ENCODE peak calls at places on chromosomes 11 and 22, in five cellular contexts. One of them, this sample, is unnamed.

GRCh38 chr22:46070215-46070721 is 80.1 kb upstream of the PPARA start:
- DNase-seq in neuronal stem cell: no peak
- DNase-seq in H9: peak
- DNase-seq in H1: peak
- DNase-seq in trophoblast cell: peak
- DNase-seq in this sample: peak

GRCh38 chr11:8649361-8649760 is 33.1 kb downstream of the TRIM66 start:
- DNase-seq in neuronal stem cell: no peak
- DNase-seq in H9: no peak
- DNase-seq in H1: no peak
- DNase-seq in trophoblast cell: no peak
- DNase-seq in this sample: peak

GRCh38 chr11:130213143-130213978 is 53.8 kb downstream of the ST14 start:
- DNase-seq in neuronal stem cell: peak
- DNase-seq in H9: peak
- DNase-seq in H1: peak
- DNase-seq in trophoblast cell: peak
- DNase-seq in this sample: peak

GRCh38 chr22:50469377-50470305 is 5.2 kb downstream of the SBF1 start:
- DNase-seq in neuronal stem cell: no peak
- DNase-seq in H9: peak
- DNase-seq in H1: no peak
- DNase-seq in trophoblast cell: no peak
- DNase-seq in this sample: peak

GRCh38 chr11:123601136-123601535 is 53.3 kb downstream of the SCN3B start:
- DNase-seq in neuronal stem cell: no peak
- DNase-seq in H9: no peak
- DNase-seq in H1: no peak
- DNase-seq in trophoblast cell: peak
- DNase-seq in this sample: peak

GRCh38 chr11:121603316-121603715 is 150.5 kb upstream of the SORL1-AS1 start:
- DNase-seq in neuronal stem cell: no peak
- DNase-seq in H9: no peak
- DNase-seq in H1: no peak
- DNase-seq in trophoblast cell: no peak
- DNase-seq in this sample: no peak

GRCh38 chr11:114977596-114977995 is 299.3 kb downstream of the NXPE2 start:
- DNase-seq in neuronal stem cell: no peak
- DNase-seq in H9: no peak
- DNase-seq in H1: no peak
- DNase-seq in trophoblast cell: no peak
- DNase-seq in this sample: no peak

GRCh38 chr11:3134651-3135490 is 30.2 kb downstream of the OSBPL5 start:
- DNase-seq in neuronal stem cell: no peak
- DNase-seq in H9: no peak
- DNase-seq in H1: no peak
- DNase-seq in trophoblast cell: no peak
- DNase-seq in this sample: no peak

GRCh38 chr11:35539781-35540281 is 14.4 kb upstream of the PAMR1 start:
- DNase-seq in neuronal stem cell: no peak
- DNase-seq in H9: no peak
- DNase-seq in H1: no peak
- DNase-seq in trophoblast cell: peak
- DNase-seq in this sample: peak

GRCh38 chr22:43887391-43887790 is 4.4 kb downstream of the PNPLA5 start:
- DNase-seq in neuronal stem cell: no peak
- DNase-seq in H9: no peak
- DNase-seq in H1: no peak
- DNase-seq in trophoblast cell: no peak
- DNase-seq in this sample: no peak

GRCh38 chr22:23197836-23198235 is 17.5 kb downstream of the BCR start:
- DNase-seq in neuronal stem cell: no peak
- DNase-seq in H9: no peak
- DNase-seq in H1: no peak
- DNase-seq in trophoblast cell: no peak
- DNase-seq in this sample: no peak
- H2BK12ac ChIP-seq in neuronal stem cell: no peak
- H2BK12ac ChIP-seq in H9: no peak
- H2BK12ac ChIP-seq in H1: no peak
- H2BK12ac ChIP-seq in trophoblast cell: no peak
- H2BK12ac ChIP-seq in this sample: no peak

GRCh38 chr11:47566166-47566546 is 757 bp downstream of the PTPMT1 start:
- DNase-seq in neuronal stem cell: no peak
- DNase-seq in H9: peak
- DNase-seq in H1: no peak
- DNase-seq in trophoblast cell: peak
- DNase-seq in this sample: peak
- H3K4ac ChIP-seq in neuronal stem cell: peak
- H3K4ac ChIP-seq in H9: no peak
- H3K4ac ChIP-seq in H1: no peak
- H3K4ac ChIP-seq in trophoblast cell: peak
- H3K4ac ChIP-seq in this sample: no peak

GRCh38 chr11:10095412-10096207 is 198.4 kb downstream of the SBF2 start:
- DNase-seq in neuronal stem cell: no peak
- DNase-seq in H9: no peak
- DNase-seq in H1: no peak
- DNase-seq in trophoblast cell: no peak
- DNase-seq in this sample: no peak
- H2BK5ac ChIP-seq in neuronal stem cell: no peak
- H2BK5ac ChIP-seq in H9: no peak
- H2BK5ac ChIP-seq in H1: no peak
- H2BK5ac ChIP-seq in trophoblast cell: no peak
- H2BK5ac ChIP-seq in this sample: no peak

DNA sequence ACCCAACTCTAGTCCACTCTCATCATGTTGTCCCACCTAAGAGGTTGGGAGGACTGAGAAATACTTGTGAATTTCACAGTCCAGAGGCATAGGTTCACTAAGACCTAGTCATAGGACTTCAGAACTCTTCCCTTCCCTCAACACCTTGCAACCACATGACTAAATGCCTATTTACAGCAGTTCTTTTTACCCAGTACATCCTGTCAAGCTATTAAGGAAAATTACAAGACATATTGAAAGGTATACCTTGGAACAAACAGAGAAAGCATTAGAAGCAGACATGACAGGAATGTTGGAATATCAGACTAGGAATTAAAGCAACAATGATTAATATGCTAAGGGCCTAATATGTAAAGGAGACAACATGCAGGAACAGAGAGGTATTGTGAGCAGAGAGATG is 563.8 kb upstream of the LRRC4C start:
- DNase-seq in neuronal stem cell: no peak
- DNase-seq in H9: no peak
- DNase-seq in H1: no peak
- DNase-seq in trophoblast cell: no peak
- DNase-seq in this sample: no peak
- H2BK12ac ChIP-seq in neuronal stem cell: no peak
- H2BK12ac ChIP-seq in H9: no peak
- H2BK12ac ChIP-seq in H1: no peak
- H2BK12ac ChIP-seq in trophoblast cell: no peak
- H2BK12ac ChIP-seq in this sample: no peak

GRCh38 chr11:57633394-57634058 is 16.2 kb downstream of the YPEL4 start:
- DNase-seq in neuronal stem cell: no peak
- DNase-seq in H9: no peak
- DNase-seq in H1: no peak
- DNase-seq in trophoblast cell: no peak
- DNase-seq in this sample: no peak
- H3K4ac ChIP-seq in neuronal stem cell: no peak
- H3K4ac ChIP-seq in H9: no peak
- H3K4ac ChIP-seq in H1: no peak
- H3K4ac ChIP-seq in trophoblast cell: no peak
- H3K4ac ChIP-seq in this sample: no peak

GRCh38 chr11:12005061-12005460 is 3.4 kb downstream of the DKK3 start:
- DNase-seq in neuronal stem cell: no peak
- DNase-seq in H9: no peak
- DNase-seq in H1: no peak
- DNase-seq in trophoblast cell: no peak
- DNase-seq in this sample: no peak
- H2BK5ac ChIP-seq in neuronal stem cell: no peak
- H2BK5ac ChIP-seq in H9: no peak
- H2BK5ac ChIP-seq in H1: no peak
- H2BK5ac ChIP-seq in trophoblast cell: no peak
- H2BK5ac ChIP-seq in this sample: no peak

GRCh38 chr22:39669432-39669831 is 98.9 kb downstream of the CACNA1I start:
- DNase-seq in neuronal stem cell: no peak
- DNase-seq in H9: no peak
- DNase-seq in H1: no peak
- DNase-seq in trophoblast cell: no peak
- DNase-seq in this sample: no peak
- H2BK12ac ChIP-seq in neuronal stem cell: no peak
- H2BK12ac ChIP-seq in H9: no peak
- H2BK12ac ChIP-seq in H1: no peak
- H2BK12ac ChIP-seq in trophoblast cell: no peak
- H2BK12ac ChIP-seq in this sample: no peak

DNA sequence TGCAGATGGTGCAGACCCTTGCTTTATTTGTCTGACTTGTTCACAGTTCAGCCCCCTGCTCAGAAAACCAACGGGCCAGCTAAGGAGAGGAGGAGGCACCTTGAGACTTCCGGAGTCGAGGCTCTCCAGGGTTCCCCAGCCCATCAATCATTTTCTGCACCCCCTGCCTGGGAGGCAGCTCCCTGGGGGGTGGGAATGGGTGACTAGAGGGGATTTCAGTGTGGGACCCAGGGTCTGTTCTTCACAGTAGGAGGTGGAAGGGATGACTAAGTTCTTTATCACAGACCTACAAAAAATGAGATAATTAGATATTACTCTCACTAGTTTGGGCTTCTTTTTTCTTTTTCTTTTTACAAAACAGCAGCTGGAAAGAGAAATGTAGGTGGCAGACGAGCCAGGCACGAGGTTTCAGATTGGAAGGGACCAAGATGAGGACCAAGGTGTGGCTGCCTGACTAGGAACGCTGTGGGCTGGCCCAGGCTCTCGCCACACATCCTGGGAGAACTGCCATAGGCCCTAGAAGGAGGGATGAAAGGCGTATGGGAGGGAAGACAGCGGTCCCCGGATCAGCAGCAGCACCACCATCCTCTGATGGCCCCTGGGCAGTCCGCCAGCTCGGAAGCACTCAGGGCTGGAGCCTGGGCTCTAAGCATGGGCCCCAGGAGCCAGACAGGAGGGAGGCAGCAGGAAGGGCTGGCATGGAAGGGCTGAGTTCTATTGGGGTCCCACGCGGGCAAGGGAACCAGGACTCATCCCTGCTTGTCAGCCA is 14.2 kb downstream of the TXN2 start:
- DNase-seq in neuronal stem cell: no peak
- DNase-seq in H9: no peak
- DNase-seq in H1: no peak
- DNase-seq in trophoblast cell: no peak
- DNase-seq in this sample: peak
- H3K4ac ChIP-seq in neuronal stem cell: no peak
- H3K4ac ChIP-seq in H9: no peak
- H3K4ac ChIP-seq in H1: no peak
- H3K4ac ChIP-seq in trophoblast cell: peak
- H3K4ac ChIP-seq in this sample: peak

GRCh38 chr11:74592441-74593362 is at the start of gene POLD3:
- DNase-seq in neuronal stem cell: peak
- DNase-seq in H9: peak
- DNase-seq in H1: peak
- DNase-seq in trophoblast cell: peak
- DNase-seq in this sample: peak

GRCh38 chr11:74593463-74593862 is 1.1 kb downstream of the POLD3 start:
- DNase-seq in neuronal stem cell: no peak
- DNase-seq in H9: no peak
- DNase-seq in H1: no peak
- DNase-seq in trophoblast cell: no peak
- DNase-seq in this sample: no peak

DNA sequence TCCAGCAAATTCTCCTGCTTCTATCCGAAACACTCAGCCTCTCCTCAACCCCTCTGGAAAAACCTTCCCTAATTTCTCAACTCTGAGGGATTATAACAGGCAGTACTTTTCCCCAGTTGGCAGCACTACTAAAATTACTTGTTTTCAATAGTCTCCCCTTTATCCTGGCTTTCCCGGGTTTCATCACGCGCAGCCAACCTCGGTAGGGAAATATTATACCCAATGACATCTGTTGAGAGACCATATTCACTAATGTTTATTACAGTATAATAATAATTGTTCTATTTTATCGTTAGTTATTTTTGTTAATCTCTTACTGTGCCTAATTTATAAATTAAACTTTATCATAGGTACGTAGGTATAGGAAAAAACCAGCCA is 330 bp upstream of the POLD3 start:
- DNase-seq in neuronal stem cell: no peak
- DNase-seq in H9: no peak
- DNase-seq in H1: no peak
- DNase-seq in trophoblast cell: no peak
- DNase-seq in this sample: no peak
- H2BK5ac ChIP-seq in neuronal stem cell: no peak
- H2BK5ac ChIP-seq in H9: no peak
- H2BK5ac ChIP-seq in H1: no peak
- H2BK5ac ChIP-seq in trophoblast cell: no peak
- H2BK5ac ChIP-seq in this sample: no peak